ENCODE peak calls at places on chromosome 5, in six cellular contexts. L, M, J, F, H and B are unnamed samples.

GRCh38 chr5:51389326-51389581 is 6.0 kb downstream of the ISL1 start:
- DNase-seq in F (no peak), H (no peak), J (no peak), L (no peak), M (no peak), B (no peak)

GRCh38 chr5:180862645-180863044 is 1.6 kb upstream of the ZFP62 start:
- DNase-seq in J (no peak), L (no peak), M (no peak), H (no peak), F (no peak), B (no peak)

GRCh38 chr5:180718810-180719453 is 20.9 kb downstream of the OR2Y1 start:
- DNase-seq in H (no peak), F (peak), J (no peak), L (peak), M (no peak), B (peak)

GRCh38 chr5:11904270-11904906 is at the start of gene CTNND2:
- DNase-seq in J (no peak), L (no peak), H (no peak), M (peak), F (peak), B (no peak)

GRCh38 chr5:57414857-57415256 is 67.8 kb downstream of the ACTBL2 start:
- DNase-seq in M (no peak), L (no peak), J (no peak), H (no peak), F (no peak), B (no peak)

GRCh38 chr5:123813937-123814624 is 302.1 kb downstream of the CSNK1G3 start:
- DNase-seq in M (no peak), J (no peak), H (no peak), F (peak), L (peak), B (no peak)

GRCh38 chr5:14401639-14402038 is 180.0 kb upstream of the OTULINL start:
- DNase-seq in H (no peak), J (no peak), M (no peak), F (no peak), L (no peak), B (no peak)

GRCh38 chr5:161295721-161296120 is 250.8 kb downstream of the GABRB2 start:
- DNase-seq in J (no peak), M (no peak), F (no peak), L (no peak), H (no peak), B (no peak)

GRCh38 chr5:665956-666711 is 27.0 kb downstream of the TPPP start:
- DNase-seq in M (no peak), L (no peak), F (no peak), H (no peak), J (peak), B (no peak)

GRCh38 chr5:121366515-121366914 is 485.2 kb upstream of the FTMT start:
- DNase-seq in F (peak), M (no peak), H (no peak), J (no peak), L (no peak), B (no peak)

GRCh38 chr5:72434056-72434780 is 73.0 kb downstream of the ZNF366 start:
- DNase-seq in F (no peak), L (no peak), M (no peak), J (no peak), H (no peak), B (no peak)

GRCh38 chr5:35908814-35909213 is 29.6 kb downstream of the CAPSL start:
- DNase-seq in L (no peak), H (no peak), M (no peak), J (no peak), F (no peak), B (peak)

GRCh38 chr5:164597293-164597900 is 1092.0 kb downstream of the MAT2B start:
- DNase-seq in H (no peak), J (no peak), M (no peak), F (no peak), L (no peak), B (peak)

GRCh38 chr5:157456301-157456700 is 3.7 kb upstream of the NIPAL4 start:
- DNase-seq in M (no peak), F (no peak), L (no peak), J (no peak), H (no peak), B (no peak)

GRCh38 chr5:11289208-11289607 is 528.2 kb upstream of the DAP start:
- DNase-seq in H (no peak), J (no peak), L (no peak), M (no peak), F (no peak), B (no peak)

GRCh38 chr5:153496835-153497234 is 6.4 kb downstream of the GRIA1 start:
- DNase-seq in J (no peak), H (no peak), F (peak), M (no peak), L (peak), B (no peak)

GRCh38 chr5:179818746-179819295 is 1.9 kb upstream of the SQSTM1 start:
- DNase-seq in L (peak), F (peak), J (peak), H (peak), M (peak), B (peak)

GRCh38 chr5:172453206-172453985 is 929 bp downstream of the SH3PXD2B start:
- DNase-seq in F (peak), J (no peak), M (peak), H (no peak), L (peak), B (no peak)

GRCh38 chr5:35237580-35238376 is 7.5 kb upstream of the PRLR start:
- DNase-seq in F (no peak), M (no peak), H (no peak), L (no peak), J (no peak), B (no peak)

GRCh38 chr5:96315431-96315830 is 117.6 kb downstream of the PCSK1 start:
- DNase-seq in L (no peak), M (no peak), J (no peak), F (no peak), H (no peak), B (no peak)

GRCh38 chr5:3139596-3139995 is 388.1 kb upstream of the IRX2 start:
- DNase-seq in M (no peak), F (no peak), L (no peak), J (no peak), H (no peak), B (no peak)

GRCh38 chr5:158326241-158326640 is 467.3 kb upstream of the CLINT1 start:
- DNase-seq in J (no peak), F (no peak), L (no peak), H (no peak), M (no peak), B (no peak)

GRCh38 chr5:15690611-15691010 is 190.6 kb downstream of the FBXL7 start:
- DNase-seq in H (no peak), L (no peak), F (peak), J (no peak), M (no peak), B (no peak)

GRCh38 chr5:158910782-158911692 is 188.7 kb downstream of the EBF1 start:
- DNase-seq in M (no peak), J (no peak), F (peak), H (no peak), L (no peak), B (no peak)

GRCh38 chr5:169876376-169876775 is 103.9 kb downstream of the INSYN2B start:
- DNase-seq in J (no peak), L (peak), M (no peak), H (no peak), F (peak), B (no peak)

GRCh38 chr5:141914154-141914743 is 9.4 kb upstream of the DELE1 start:
- DNase-seq in L (no peak), J (no peak), M (peak), F (peak), H (peak), B (peak)

GRCh38 chr5:127440831-127441230 is 76.6 kb upstream of the PRRC1 start:
- DNase-seq in H (no peak), J (no peak), F (peak), L (no peak), M (no peak), B (no peak)

DNA sequence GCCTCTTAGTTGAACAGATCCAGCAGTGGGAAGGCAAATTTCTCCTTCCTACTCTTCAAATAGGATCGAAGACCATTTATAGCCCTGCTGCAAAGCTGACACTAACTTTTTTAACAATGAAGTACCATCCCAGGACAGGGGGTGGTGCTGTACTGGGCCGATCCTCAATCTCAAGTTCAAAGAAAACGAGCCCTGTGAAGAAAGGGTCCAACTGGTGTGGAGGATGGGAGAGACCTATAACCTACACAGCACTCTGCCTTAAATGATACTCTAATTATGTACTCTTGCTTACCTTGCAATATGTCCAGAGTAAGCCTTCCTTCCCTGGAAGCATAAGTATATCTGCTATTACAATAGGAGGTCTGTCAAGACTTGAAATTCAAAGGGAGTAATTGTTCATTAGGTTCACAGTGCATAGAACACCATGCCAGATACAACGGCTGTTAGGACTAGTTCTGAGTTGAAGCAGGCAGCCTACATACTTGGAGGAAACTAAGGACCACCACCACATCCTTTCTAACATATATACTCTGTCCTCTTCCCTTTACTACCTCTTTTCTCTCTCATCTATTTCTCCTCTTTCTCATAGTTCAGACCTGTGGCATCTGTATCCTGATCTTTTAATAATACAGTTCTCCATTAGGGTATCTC is 6.2 kb downstream of the ETF1 start:
- DNase-seq in J (no peak), F (peak), H (no peak), L (no peak), M (no peak), B (peak)
- TF ChIP-seq CTCF in J (peak), F (peak), H (no peak), L (peak), M (peak), B (peak)

GRCh38 chr5:136802382-136802781 is 437.0 kb upstream of the TRPC7 start:
- DNase-seq in H (no peak), L (peak), F (peak), J (no peak), M (no peak), B (no peak)
- TF ChIP-seq CTCF in H (no peak), L (peak), F (peak), J (peak), M (no peak), B (no peak)

DNA sequence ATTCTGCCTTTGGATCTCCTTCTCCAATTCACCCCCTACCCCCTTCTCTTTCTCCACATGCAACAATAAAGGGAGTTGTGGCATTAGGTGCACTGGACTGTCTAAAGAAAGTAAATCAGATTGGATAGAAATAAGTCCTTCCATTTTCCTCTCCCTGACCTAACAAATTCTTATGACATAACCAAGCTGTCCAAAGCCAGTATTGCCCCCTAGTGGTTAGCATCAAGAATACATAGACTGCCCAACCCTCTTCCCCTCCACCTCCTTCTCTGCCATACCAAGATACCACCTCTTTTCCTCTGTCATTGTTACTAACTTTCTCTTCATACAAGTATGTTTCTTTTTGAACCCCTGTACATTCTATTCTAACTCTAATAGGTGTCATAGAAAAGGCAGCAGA is 45.7 kb downstream of the PPARGC1B start:
- DNase-seq in F (peak), L (peak), H (no peak), M (no peak), J (no peak), B (peak)
- TF ChIP-seq CTCF in F (peak), L (peak), H (peak), M (peak), J (peak), B (peak)

GRCh38 chr5:31416547-31416946 is 115.3 kb downstream of the DROSHA start:
- DNase-seq in L (no peak), J (no peak), F (no peak), H (no peak), M (no peak), B (no peak)
- TF ChIP-seq CTCF in L (no peak), J (no peak), F (no peak), H (no peak), M (no peak), B (no peak)

GRCh38 chr5:128674837-128675446 is 136.9 kb upstream of the FBN2 start:
- DNase-seq in F (peak), M (no peak), J (no peak), H (no peak), L (peak), B (peak)
- TF ChIP-seq CTCF in F (peak), M (no peak), J (peak), H (peak), L (peak), B (peak)

DNA sequence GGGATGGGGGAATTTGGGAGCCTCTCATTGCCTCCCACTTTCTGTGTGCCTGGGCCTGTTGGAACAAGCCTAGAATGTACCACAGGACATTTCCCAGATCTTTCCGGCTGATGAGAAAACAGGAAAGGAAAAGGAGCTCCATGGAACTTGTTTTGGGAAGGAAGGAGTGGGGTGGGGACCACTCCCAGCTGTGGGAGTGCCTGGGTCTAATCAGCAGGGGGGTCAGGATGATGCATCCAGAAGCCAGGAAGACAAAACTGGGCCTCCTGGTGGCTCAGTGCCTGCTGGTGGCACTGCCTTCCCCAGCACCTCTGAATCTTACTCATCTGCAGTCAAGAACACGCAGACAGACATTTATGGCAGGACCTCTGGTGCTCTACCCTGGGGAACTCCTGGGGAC is 2.8 kb downstream of the SMIM33 start:
- DNase-seq in H (no peak), M (no peak), J (no peak), F (no peak), L (no peak), B (no peak)
- TF ChIP-seq CTCF in H (no peak), M (no peak), J (peak), F (no peak), L (peak), B (no peak)

DNA sequence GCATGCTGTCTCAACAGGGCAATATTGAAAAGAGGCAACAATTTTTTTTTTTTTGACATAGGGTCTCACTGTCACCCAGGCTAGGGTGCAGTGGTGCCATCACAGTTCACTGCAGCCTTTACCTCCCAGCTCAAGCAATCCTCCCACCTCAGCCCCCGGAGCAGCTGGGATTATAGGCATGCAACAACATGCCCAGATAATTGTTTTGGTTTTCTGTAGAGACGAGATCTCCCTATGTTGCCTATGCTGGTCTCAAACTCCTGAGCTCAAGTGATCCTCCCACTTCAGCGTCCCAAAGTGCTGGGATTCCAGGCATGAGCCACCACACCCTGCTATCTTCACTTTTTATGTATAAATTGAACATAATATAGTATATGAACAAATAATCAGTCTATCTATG is 47.6 kb downstream of the PRELID2 start:
- DNase-seq in M (no peak), L (no peak), H (no peak), F (no peak), J (no peak), B (no peak)
- TF ChIP-seq CTCF in M (no peak), L (no peak), H (no peak), F (no peak), J (no peak), B (no peak)

DNA sequence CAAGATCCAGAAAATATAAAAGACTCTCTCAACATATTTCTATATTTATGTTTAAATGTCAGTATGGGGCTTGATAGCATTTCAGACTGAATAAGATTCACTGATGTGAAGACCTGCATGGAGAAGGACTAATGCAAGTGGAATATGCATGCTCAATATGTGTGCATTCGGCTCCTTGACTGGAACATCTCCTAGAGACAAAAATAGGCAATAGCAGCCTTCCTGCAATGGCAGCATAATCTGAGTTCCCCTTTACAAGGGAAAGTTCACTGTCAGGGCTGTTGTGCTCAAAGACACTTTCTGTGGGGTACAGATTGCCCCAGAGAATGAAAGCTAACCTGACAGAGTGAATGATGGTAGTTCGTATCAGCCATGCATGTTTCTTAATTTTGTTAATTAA is 42.4 kb downstream of the STARD4 start:
- DNase-seq in H (no peak), M (no peak), F (no peak), J (no peak), L (no peak), B (no peak)
- TF ChIP-seq CTCF in H (no peak), M (no peak), F (peak), J (peak), L (no peak), B (no peak)

GRCh38 chr5:130912088-130912487 is 253.0 kb downstream of the HINT1 start:
- DNase-seq in J (no peak), H (no peak), L (no peak), M (no peak), F (peak), B (no peak)
- TF ChIP-seq CTCF in J (peak), H (no peak), L (no peak), M (no peak), F (peak), B (no peak)

GRCh38 chr5:129271309-129271708 is 176.8 kb downstream of the ISOC1 start:
- DNase-seq in F (peak), M (no peak), J (no peak), L (no peak), H (no peak), B (no peak)
- TF ChIP-seq CTCF in F (peak), M (no peak), J (peak), L (no peak), H (no peak), B (no peak)